ENCODE peak calls at places on chromosomes 16 and 17, in five cellular contexts. One of them, this sample, is unnamed. For H3K4me1 and H3K36me3, the result is how much of the 10 kb centered on the place peaks cover.

GRCh38 chr17:16991349-16992009 is 19.6 kb upstream of the TNFRSF13B start:
- DNase-seq in transverse colon: peak
- DNase-seq in lower lobe of right lung: peak
- DNase-seq in mucosa of descending colon: peak
- DNase-seq in left lung: peak
- DNase-seq in this sample: peak

GRCh38 chr17:13492351-13493122 is 109.2 kb downstream of the HS3ST3A1 start:
- DNase-seq in lower lobe of right lung: no peak
- DNase-seq in mucosa of descending colon: no peak
- DNase-seq in transverse colon: no peak
- DNase-seq in left lung: no peak
- DNase-seq in this sample: no peak

GRCh38 chr17:48068491-48068961 is 20.4 kb downstream of the NFE2L1 start:
- DNase-seq in left lung: no peak
- DNase-seq in lower lobe of right lung: no peak
- DNase-seq in transverse colon: no peak
- DNase-seq in mucosa of descending colon: no peak
- DNase-seq in this sample: no peak

GRCh38 chr16:695355-696089 is 5.3 kb upstream of the WDR24 start:
- DNase-seq in lower lobe of right lung: peak
- DNase-seq in transverse colon: peak
- DNase-seq in left lung: no peak
- DNase-seq in mucosa of descending colon: peak
- DNase-seq in this sample: peak

GRCh38 chr17:79658811-79659207 is 48.0 kb upstream of the RBFOX3 start:
- DNase-seq in lower lobe of right lung: no peak
- DNase-seq in transverse colon: peak
- DNase-seq in left lung: no peak
- DNase-seq in mucosa of descending colon: peak
- DNase-seq in this sample: no peak

GRCh38 chr17:45894022-45894784 is at the start of gene MAPT:
- DNase-seq in left lung: peak
- DNase-seq in transverse colon: peak
- DNase-seq in lower lobe of right lung: peak
- DNase-seq in mucosa of descending colon: peak
- DNase-seq in this sample: peak

GRCh38 chr17:79305831-79306687 is 231.4 kb downstream of the ENGASE start:
- DNase-seq in lower lobe of right lung: no peak
- DNase-seq in left lung: no peak
- DNase-seq in transverse colon: no peak
- DNase-seq in mucosa of descending colon: no peak
- DNase-seq in this sample: peak

GRCh38 chr17:46756061-46756735 is 62.3 kb downstream of the WNT3 start:
- DNase-seq in lower lobe of right lung: no peak
- DNase-seq in left lung: no peak
- DNase-seq in mucosa of descending colon: no peak
- DNase-seq in transverse colon: no peak
- DNase-seq in this sample: no peak

GRCh38 chr17:43615330-43615729 is 46.4 kb downstream of the MEOX1 start:
- DNase-seq in transverse colon: no peak
- DNase-seq in left lung: no peak
- DNase-seq in lower lobe of right lung: no peak
- DNase-seq in mucosa of descending colon: no peak
- DNase-seq in this sample: no peak

GRCh38 chr16:87581867-87582220 is 20.5 kb upstream of the JPH3 start:
- DNase-seq in transverse colon: peak
- DNase-seq in lower lobe of right lung: no peak
- DNase-seq in mucosa of descending colon: peak
- DNase-seq in left lung: peak
- DNase-seq in this sample: peak

GRCh38 chr16:27383511-27384243 is 18.3 kb upstream of the IL21R start:
- DNase-seq in lower lobe of right lung: peak
- DNase-seq in transverse colon: no peak
- DNase-seq in left lung: peak
- DNase-seq in mucosa of descending colon: no peak
- DNase-seq in this sample: no peak

DNA sequence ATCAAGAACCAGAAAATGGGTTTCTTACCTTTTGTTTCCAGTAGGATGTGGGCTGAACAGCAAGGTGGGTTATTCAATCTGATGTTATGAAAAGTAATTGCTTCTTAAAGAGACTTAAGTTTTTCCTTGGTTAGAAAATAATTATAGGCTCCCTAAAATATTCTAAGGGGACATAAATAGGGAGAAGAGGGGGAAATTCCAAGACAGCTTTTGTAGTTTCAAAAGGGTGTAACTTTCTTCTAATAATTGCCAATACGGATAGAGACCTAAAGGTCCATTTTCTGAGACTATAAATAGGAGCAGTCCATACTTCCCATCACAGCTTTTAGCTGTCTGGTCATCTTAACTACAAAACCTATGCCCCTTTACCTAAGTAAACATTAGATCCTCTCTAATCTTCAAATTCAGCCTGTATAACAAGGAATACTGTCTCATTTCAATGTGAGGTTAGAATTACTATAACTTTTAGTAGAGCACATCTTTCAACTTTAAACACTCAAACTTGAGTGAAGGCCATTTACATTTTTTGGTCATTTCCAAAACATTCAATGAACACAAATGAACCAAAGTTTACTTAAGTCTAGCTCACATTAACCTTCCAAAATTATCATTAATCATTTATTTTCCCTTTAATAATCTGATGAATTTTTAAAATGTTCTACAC is 5.5 kb downstream of the SRSF1 start:
- DNase-seq in left lung: no peak
- DNase-seq in lower lobe of right lung: no peak
- DNase-seq in transverse colon: no peak
- DNase-seq in mucosa of descending colon: no peak
- DNase-seq in this sample: no peak
- H3K4me1 ChIP-seq in left lung: under half
- H3K4me1 ChIP-seq in lower lobe of right lung: half or more
- H3K4me1 ChIP-seq in transverse colon: under half
- H3K4me1 ChIP-seq in mucosa of descending colon: under half
- H3K4me1 ChIP-seq in this sample: half or more

GRCh38 chr17:42018339-42018738 is 1.1 kb upstream of the DNAJC7 start:
- DNase-seq in lower lobe of right lung: no peak
- DNase-seq in transverse colon: no peak
- DNase-seq in left lung: no peak
- DNase-seq in mucosa of descending colon: no peak
- DNase-seq in this sample: no peak
- H3K36me3 ChIP-seq in lower lobe of right lung: under half
- H3K36me3 ChIP-seq in transverse colon: under half
- H3K36me3 ChIP-seq in left lung: under half
- H3K36me3 ChIP-seq in mucosa of descending colon: under half
- H3K36me3 ChIP-seq in this sample: under half

GRCh38 chr16:66696669-66697630 is at the start of gene CMTM4:
- DNase-seq in transverse colon: peak
- DNase-seq in mucosa of descending colon: peak
- DNase-seq in lower lobe of right lung: peak
- DNase-seq in left lung: peak
- DNase-seq in this sample: peak
- TF ChIP-seq CTCF in transverse colon: peak
- TF ChIP-seq CTCF in mucosa of descending colon: no peak
- TF ChIP-seq CTCF in lower lobe of right lung: peak
- TF ChIP-seq CTCF in left lung: no peak
- TF ChIP-seq CTCF in this sample: no peak

GRCh38 chr16:67451704-67452435 is 20.9 kb downstream of the HSD11B2 start:
- DNase-seq in left lung: no peak
- DNase-seq in lower lobe of right lung: no peak
- DNase-seq in mucosa of descending colon: peak
- DNase-seq in transverse colon: peak
- DNase-seq in this sample: no peak
- H3K4me1 ChIP-seq in left lung: half or more
- H3K4me1 ChIP-seq in lower lobe of right lung: half or more
- H3K4me1 ChIP-seq in mucosa of descending colon: half or more
- H3K4me1 ChIP-seq in transverse colon: half or more
- H3K4me1 ChIP-seq in this sample: under half

GRCh38 chr16:67544329-67544841 is 15.8 kb downstream of the RIPOR1 start:
- DNase-seq in transverse colon: no peak
- DNase-seq in lower lobe of right lung: peak
- DNase-seq in mucosa of descending colon: no peak
- DNase-seq in left lung: no peak
- DNase-seq in this sample: no peak

GRCh38 chr16:67543036-67543435 is 14.4 kb downstream of the RIPOR1 start:
- DNase-seq in transverse colon: peak
- DNase-seq in mucosa of descending colon: no peak
- DNase-seq in lower lobe of right lung: peak
- DNase-seq in left lung: no peak
- DNase-seq in this sample: no peak

GRCh38 chr16:67542464-67542863 is 13.8 kb downstream of the RIPOR1 start:
- DNase-seq in left lung: no peak
- DNase-seq in transverse colon: peak
- DNase-seq in lower lobe of right lung: peak
- DNase-seq in mucosa of descending colon: peak
- DNase-seq in this sample: no peak

GRCh38 chr16:67544844-67545664 is 16.4 kb downstream of the RIPOR1 start:
- DNase-seq in transverse colon: no peak
- DNase-seq in lower lobe of right lung: peak
- DNase-seq in left lung: no peak
- DNase-seq in mucosa of descending colon: no peak
- DNase-seq in this sample: no peak

GRCh38 chr16:67543582-67543981 is 15.0 kb downstream of the RIPOR1 start:
- DNase-seq in lower lobe of right lung: peak
- DNase-seq in transverse colon: peak
- DNase-seq in left lung: no peak
- DNase-seq in mucosa of descending colon: no peak
- DNase-seq in this sample: no peak
- H3K36me3 ChIP-seq in lower lobe of right lung: half or more
- H3K36me3 ChIP-seq in transverse colon: under half
- H3K36me3 ChIP-seq in left lung: half or more
- H3K36me3 ChIP-seq in mucosa of descending colon: under half
- H3K36me3 ChIP-seq in this sample: under half

DNA sequence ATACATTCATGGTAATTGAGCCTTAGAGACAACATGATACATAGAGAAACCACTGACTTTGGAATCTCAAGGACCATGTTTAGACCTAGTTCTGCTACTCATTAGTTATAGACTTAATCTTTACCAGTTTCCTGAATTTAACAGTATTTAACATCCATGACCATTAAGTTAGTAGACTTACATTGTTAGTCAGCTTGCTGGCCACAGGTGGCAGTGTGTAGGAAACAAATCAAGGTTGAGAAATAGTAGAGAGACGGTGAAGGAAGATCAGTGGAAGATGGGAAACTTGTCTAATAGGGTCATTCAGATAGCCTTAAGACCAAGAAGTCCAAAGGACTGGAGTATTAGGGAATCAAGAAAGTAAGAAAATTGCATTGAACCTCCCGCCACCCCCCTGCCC is 31.0 kb downstream of the OMG start:
- DNase-seq in transverse colon: no peak
- DNase-seq in mucosa of descending colon: no peak
- DNase-seq in left lung: no peak
- DNase-seq in lower lobe of right lung: no peak
- DNase-seq in this sample: no peak
- TF ChIP-seq CTCF in transverse colon: no peak
- TF ChIP-seq CTCF in mucosa of descending colon: no peak
- TF ChIP-seq CTCF in left lung: no peak
- TF ChIP-seq CTCF in lower lobe of right lung: no peak
- TF ChIP-seq CTCF in this sample: no peak

GRCh38 chr16:2044541-2044940 is 3.1 kb downstream of the NTHL1 start:
- DNase-seq in transverse colon: peak
- DNase-seq in lower lobe of right lung: no peak
- DNase-seq in left lung: no peak
- DNase-seq in mucosa of descending colon: no peak
- DNase-seq in this sample: no peak

GRCh38 chr16:2046889-2047329 is 725 bp downstream of the NTHL1 start:
- DNase-seq in transverse colon: no peak
- DNase-seq in left lung: peak
- DNase-seq in mucosa of descending colon: no peak
- DNase-seq in lower lobe of right lung: no peak
- DNase-seq in this sample: no peak

GRCh38 chr16:2047330-2048115 is at the start of the genes NTHL1 and TSC2:
- DNase-seq in lower lobe of right lung: peak
- DNase-seq in mucosa of descending colon: peak
- DNase-seq in transverse colon: peak
- DNase-seq in left lung: peak
- DNase-seq in this sample: peak

GRCh38 chr16:2046125-2046888 is 1.3 kb downstream of the NTHL1 start:
- DNase-seq in mucosa of descending colon: no peak
- DNase-seq in lower lobe of right lung: no peak
- DNase-seq in transverse colon: no peak
- DNase-seq in left lung: no peak
- DNase-seq in this sample: no peak

DNA sequence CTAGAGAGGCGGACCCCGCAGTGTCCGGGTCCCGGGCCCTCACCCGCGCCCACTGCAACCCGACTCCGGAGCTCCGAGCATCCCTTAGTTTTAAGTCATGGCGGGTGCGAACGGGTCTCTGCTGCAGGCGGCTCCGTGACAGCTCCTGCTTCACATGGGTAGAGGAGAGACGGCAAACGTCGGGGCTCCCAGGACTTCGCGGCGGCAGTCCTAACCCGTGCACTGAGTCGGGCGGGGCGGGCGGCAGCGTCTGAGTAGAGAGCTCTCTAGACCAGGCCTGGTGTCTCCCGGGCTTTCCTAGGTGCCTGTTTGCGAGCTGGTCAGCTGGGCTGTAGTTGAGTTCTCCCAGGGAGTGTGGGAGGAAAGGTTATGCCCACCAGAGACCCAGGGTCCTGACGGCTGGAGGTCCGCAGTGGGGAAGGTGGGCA is 345 bp downstream of the TSC2 start:
- DNase-seq in transverse colon: peak
- DNase-seq in mucosa of descending colon: no peak
- DNase-seq in lower lobe of right lung: no peak
- DNase-seq in left lung: no peak
- DNase-seq in this sample: no peak
- H3K4me1 ChIP-seq in transverse colon: under half
- H3K4me1 ChIP-seq in mucosa of descending colon: under half
- H3K4me1 ChIP-seq in lower lobe of right lung: half or more
- H3K4me1 ChIP-seq in left lung: half or more
- H3K4me1 ChIP-seq in this sample: under half